ENCODE peak calls at places on chromosomes 6 and 20, in eight cellular contexts. One of them, this sample, is unnamed.

GRCh38 chr6:17423018-17423417 is 29.6 kb downstream of the CAP2 start:
- DNase-seq in SK-N-SH: no peak
- DNase-seq in stimulated activated CD4-positive, alpha-beta T cell treated with anti-CD3 and anti-CD28 coated beads, Interleukin-2, amount 100 ng/mL, for 48 hours: no peak
- DNase-seq in AG04450: no peak
- DNase-seq in naive thymus-derived CD4-positive, alpha-beta T cell: no peak
- DNase-seq in H7: no peak
- DNase-seq in ACHN: no peak
- DNase-seq in left ventricle myocardium inferior: no peak
- DNase-seq in this sample: no peak

GRCh38 chr6:72911463-72912153 is 289.7 kb downstream of the KCNQ5 start:
- DNase-seq in SK-N-SH: no peak
- DNase-seq in stimulated activated CD4-positive, alpha-beta T cell treated with anti-CD3 and anti-CD28 coated beads, Interleukin-2, amount 100 ng/mL, for 48 hours: no peak
- DNase-seq in AG04450: no peak
- DNase-seq in naive thymus-derived CD4-positive, alpha-beta T cell: no peak
- DNase-seq in H7: no peak
- DNase-seq in ACHN: no peak
- DNase-seq in left ventricle myocardium inferior: no peak
- DNase-seq in this sample: no peak

GRCh38 chr6:134331255-134331654 is 13.3 kb upstream of the SGK1 start:
- DNase-seq in SK-N-SH: no peak
- DNase-seq in stimulated activated CD4-positive, alpha-beta T cell treated with anti-CD3 and anti-CD28 coated beads, Interleukin-2, amount 100 ng/mL, for 48 hours: no peak
- DNase-seq in AG04450: no peak
- DNase-seq in naive thymus-derived CD4-positive, alpha-beta T cell: no peak
- DNase-seq in H7: no peak
- DNase-seq in ACHN: no peak
- DNase-seq in left ventricle myocardium inferior: no peak
- DNase-seq in this sample: no peak

GRCh38 chr6:100806280-100806679 is 74.8 kb downstream of the ASCC3 start:
- DNase-seq in SK-N-SH: no peak
- DNase-seq in stimulated activated CD4-positive, alpha-beta T cell treated with anti-CD3 and anti-CD28 coated beads, Interleukin-2, amount 100 ng/mL, for 48 hours: no peak
- DNase-seq in AG04450: no peak
- DNase-seq in naive thymus-derived CD4-positive, alpha-beta T cell: no peak
- DNase-seq in H7: no peak
- DNase-seq in ACHN: no peak
- DNase-seq in left ventricle myocardium inferior: no peak
- DNase-seq in this sample: no peak

GRCh38 chr6:46170357-46171289 is at the start of gene ENPP5:
- DNase-seq in SK-N-SH: peak
- DNase-seq in stimulated activated CD4-positive, alpha-beta T cell treated with anti-CD3 and anti-CD28 coated beads, Interleukin-2, amount 100 ng/mL, for 48 hours: peak
- DNase-seq in AG04450: no peak
- DNase-seq in naive thymus-derived CD4-positive, alpha-beta T cell: peak
- DNase-seq in H7: peak
- DNase-seq in ACHN: peak
- DNase-seq in left ventricle myocardium inferior: peak
- DNase-seq in this sample: peak

GRCh38 chr20:20076297-20077065 is 24.1 kb downstream of the CFAP61 start:
- DNase-seq in SK-N-SH: no peak
- DNase-seq in stimulated activated CD4-positive, alpha-beta T cell treated with anti-CD3 and anti-CD28 coated beads, Interleukin-2, amount 100 ng/mL, for 48 hours: no peak
- DNase-seq in AG04450: peak
- DNase-seq in naive thymus-derived CD4-positive, alpha-beta T cell: no peak
- DNase-seq in H7: no peak
- DNase-seq in ACHN: no peak
- DNase-seq in left ventricle myocardium inferior: no peak
- DNase-seq in this sample: peak

GRCh38 chr6:138142806-138143205 is 18.9 kb upstream of the ARFGEF3 start:
- DNase-seq in SK-N-SH: no peak
- DNase-seq in stimulated activated CD4-positive, alpha-beta T cell treated with anti-CD3 and anti-CD28 coated beads, Interleukin-2, amount 100 ng/mL, for 48 hours: no peak
- DNase-seq in AG04450: no peak
- DNase-seq in naive thymus-derived CD4-positive, alpha-beta T cell: no peak
- DNase-seq in H7: no peak
- DNase-seq in ACHN: no peak
- DNase-seq in left ventricle myocardium inferior: no peak
- DNase-seq in this sample: no peak

GRCh38 chr6:125789576-125790402 is 971 bp upstream of the NCOA7 start:
- DNase-seq in SK-N-SH: peak
- DNase-seq in stimulated activated CD4-positive, alpha-beta T cell treated with anti-CD3 and anti-CD28 coated beads, Interleukin-2, amount 100 ng/mL, for 48 hours: peak
- DNase-seq in AG04450: no peak
- DNase-seq in naive thymus-derived CD4-positive, alpha-beta T cell: peak
- DNase-seq in H7: peak
- DNase-seq in ACHN: peak
- DNase-seq in left ventricle myocardium inferior: peak
- DNase-seq in this sample: peak

GRCh38 chr6:18595774-18596528 is 208.8 kb downstream of the RNF144B start:
- DNase-seq in SK-N-SH: peak
- DNase-seq in stimulated activated CD4-positive, alpha-beta T cell treated with anti-CD3 and anti-CD28 coated beads, Interleukin-2, amount 100 ng/mL, for 48 hours: peak
- DNase-seq in AG04450: peak
- DNase-seq in naive thymus-derived CD4-positive, alpha-beta T cell: peak
- DNase-seq in H7: peak
- DNase-seq in ACHN: peak
- DNase-seq in left ventricle myocardium inferior: no peak
- DNase-seq in this sample: peak

GRCh38 chr6:108793449-108794134 is 54.6 kb upstream of the ARMC2 start:
- DNase-seq in SK-N-SH: peak
- DNase-seq in stimulated activated CD4-positive, alpha-beta T cell treated with anti-CD3 and anti-CD28 coated beads, Interleukin-2, amount 100 ng/mL, for 48 hours: no peak
- DNase-seq in AG04450: no peak
- DNase-seq in naive thymus-derived CD4-positive, alpha-beta T cell: no peak
- DNase-seq in H7: no peak
- DNase-seq in ACHN: no peak
- DNase-seq in left ventricle myocardium inferior: no peak
- DNase-seq in this sample: no peak

GRCh38 chr6:170446841-170447560 is 106.1 kb downstream of the PSMB1 start:
- DNase-seq in SK-N-SH: no peak
- DNase-seq in stimulated activated CD4-positive, alpha-beta T cell treated with anti-CD3 and anti-CD28 coated beads, Interleukin-2, amount 100 ng/mL, for 48 hours: no peak
- DNase-seq in AG04450: no peak
- DNase-seq in naive thymus-derived CD4-positive, alpha-beta T cell: peak
- DNase-seq in H7: peak
- DNase-seq in ACHN: no peak
- DNase-seq in left ventricle myocardium inferior: no peak
- DNase-seq in this sample: no peak

GRCh38 chr6:68834561-68834960 is 199.5 kb downstream of the ADGRB3 start:
- DNase-seq in SK-N-SH: no peak
- DNase-seq in stimulated activated CD4-positive, alpha-beta T cell treated with anti-CD3 and anti-CD28 coated beads, Interleukin-2, amount 100 ng/mL, for 48 hours: no peak
- DNase-seq in AG04450: no peak
- DNase-seq in naive thymus-derived CD4-positive, alpha-beta T cell: no peak
- DNase-seq in H7: no peak
- DNase-seq in ACHN: no peak
- DNase-seq in left ventricle myocardium inferior: no peak
- DNase-seq in this sample: no peak

This sample was measured in suprapubic skin.